ENCODE peak calls at places on chromosomes 12 and 14, in six cellular contexts. M is LNCaP clone FGC; E is lower leg skin; Z is cardiac muscle cell; H is CD8-positive, alpha-beta T cell; R is epithelial cell of esophagus. N is an unnamed sample.

GRCh38 chr12:115740586-115741155 is 536.8 kb downstream of the MED13L start:
- DNase-seq in M (peak; percentile 96), H (no peak), R (no peak), E (no peak), Z (no peak), N (no peak)

GRCh38 chr12:52713960-52714886 is 10.9 kb upstream of the KRT77 start:
- DNase-seq in E (no peak), H (peak; percentile 26), R (no peak), M (no peak), Z (peak; percentile 49), N (no peak)

GRCh38 chr12:95204141-95204866 is 13.0 kb downstream of the FGD6 start:
- DNase-seq in E (peak; percentile 81), H (no peak), Z (peak; percentile 39), M (no peak), R (peak; percentile 100), N (peak; percentile 70)

GRCh38 chr12:99146730-99147129 is 500.8 kb upstream of the GARIN6 start:
- DNase-seq in H (no peak), Z (no peak), M (no peak), E (no peak), R (no peak), N (no peak)

GRCh38 chr14:50783542-50783941 is 47.4 kb downstream of the NIN start:
- DNase-seq in Z (no peak), M (no peak), H (no peak), E (no peak), R (no peak), N (no peak)

GRCh38 chr14:69904246-69904645 is 25.0 kb downstream of the SMOC1 start:
- DNase-seq in H (no peak), R (no peak), Z (no peak), M (no peak), E (no peak), N (no peak)

GRCh38 chr12:108477055-108477880 is 37.8 kb upstream of the FICD start:
- DNase-seq in R (no peak), H (no peak), M (no peak), Z (no peak), E (no peak), N (no peak)

GRCh38 chr12:80272516-80272915 is 171.5 kb upstream of the PTPRQ start:
- DNase-seq in H (no peak), Z (no peak), R (no peak), E (no peak), M (no peak), N (no peak)

GRCh38 chr12:130683811-130684210 is 32.3 kb downstream of the RIMBP2 start:
- DNase-seq in M (no peak), R (no peak), E (no peak), H (no peak), Z (no peak), N (no peak)

GRCh38 chr14:55580401-55581010 is 499 bp downstream of the KTN1 start:
- DNase-seq in E (peak; percentile 29), Z (peak; percentile 71), H (peak; percentile 60), M (no peak), R (peak; percentile 21), N (no peak)
- TF ChIP-seq CTCF in E (no peak), Z (no peak), H (no peak), M (no peak), R (no peak), N (no peak)

DNA sequence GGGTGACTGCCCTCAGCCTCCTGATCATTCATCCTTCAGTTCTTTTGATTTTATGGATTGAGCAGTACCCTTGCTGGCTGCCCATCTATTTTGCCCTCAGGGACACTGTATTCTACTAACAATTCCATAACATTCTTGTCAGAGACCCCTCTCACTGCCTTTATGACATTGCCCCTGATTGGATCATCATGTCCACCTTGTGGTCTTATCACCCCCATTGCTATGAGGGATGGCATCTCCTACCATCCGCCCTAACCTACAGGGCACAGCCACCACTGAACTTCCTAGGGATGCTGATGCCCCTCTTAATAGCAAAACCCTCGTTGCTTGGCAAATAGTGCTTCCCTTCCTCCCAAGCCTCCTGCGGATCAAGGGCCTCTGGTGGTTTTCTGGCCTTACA is 38.8 kb upstream of the HMGA2 start:
- DNase-seq in Z (no peak), R (no peak), E (no peak), M (no peak), H (no peak), N (no peak)
- TF ChIP-seq CTCF in Z (no peak), R (no peak), E (no peak), M (no peak), H (no peak), N (no peak)

GRCh38 chr12:46508651-46509050 is 136.1 kb upstream of the SLC38A2 start:
- DNase-seq in E (no peak), Z (no peak), R (no peak), M (no peak), H (no peak), N (no peak)
- TF ChIP-seq CTCF in E (no peak), Z (no peak), R (no peak), M (no peak), H (no peak), N (no peak)

GRCh38 chr14:94357166-94357565 is 31.2 kb downstream of the SERPINA1 start:
- DNase-seq in H (no peak), R (no peak), M (no peak), Z (no peak), E (no peak), N (no peak)

GRCh38 chr14:94356379-94357056 is 31.9 kb downstream of the SERPINA1 start:
- DNase-seq in M (no peak), R (no peak), Z (no peak), H (no peak), E (no peak), N (no peak)

GRCh38 chr14:94360945-94361565 is 27.3 kb downstream of the SERPINA1 start:
- DNase-seq in M (no peak), E (no peak), H (no peak), Z (no peak), R (no peak), N (no peak)

GRCh38 chr14:94354638-94355185 is 31.6 kb upstream of the SERPINA6 start:
- DNase-seq in Z (no peak), H (no peak), M (no peak), E (no peak), R (no peak), N (no peak)

GRCh38 chr14:94355191-94355794 is 32.2 kb upstream of the SERPINA6 start:
- DNase-seq in M (no peak), Z (peak; percentile 10), R (peak; percentile 77), E (no peak), H (no peak), N (no peak)
- TF ChIP-seq CTCF in M (peak; percentile 48), Z (peak; percentile 75), R (peak; percentile 69), E (no peak), H (no peak), N (peak; percentile 9)

DNA sequence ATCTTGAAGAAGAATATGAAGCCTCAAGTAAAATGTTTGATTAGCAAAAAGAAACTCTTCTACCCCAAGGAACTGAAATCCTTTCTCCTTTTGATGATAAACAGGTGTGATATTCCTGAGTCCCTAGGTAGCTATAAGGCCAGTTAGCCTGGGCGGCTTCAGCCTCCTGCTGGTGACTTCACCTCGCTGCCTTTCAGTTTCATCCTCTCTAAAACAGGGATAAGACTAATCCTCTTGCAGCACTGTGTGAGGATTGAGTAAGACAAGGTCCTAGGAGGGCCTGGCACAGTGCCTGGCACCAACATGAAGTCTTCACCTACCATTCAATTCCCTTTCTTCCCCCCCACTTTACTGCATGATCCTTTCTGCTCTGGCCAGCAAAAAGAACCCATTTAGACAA is 42.1 kb downstream of the CIT start:
- DNase-seq in R (peak; percentile 34), H (no peak), E (no peak), M (no peak), Z (no peak), N (no peak)
- TF ChIP-seq CTCF in R (peak; percentile 25), H (no peak), E (no peak), M (peak; percentile 23), Z (peak; percentile 14), N (peak; percentile 51)

GRCh38 chr14:19878029-19878642 is 3.2 kb downstream of the OR4K2 start:
- DNase-seq in Z (no peak), R (peak; percentile 10), H (no peak), M (no peak), E (no peak), N (no peak)
- TF ChIP-seq CTCF in Z (peak; percentile 27), R (peak; percentile 9), H (peak; percentile 83), M (peak; percentile 80), E (no peak), N (peak; percentile 84)

GRCh38 chr12:56943878-56944277 is 9.7 kb upstream of the SDR9C7 start:
- DNase-seq in R (no peak), M (no peak), Z (no peak), E (no peak), H (no peak), N (no peak)

GRCh38 chr12:56948881-56949280 is 8.5 kb downstream of the RDH16 start:
- DNase-seq in M (no peak), H (peak; percentile 4), Z (no peak), E (no peak), R (no peak), N (no peak)

GRCh38 chr12:56951582-56952339 is 5.6 kb downstream of the RDH16 start:
- DNase-seq in Z (no peak), R (no peak), M (no peak), E (no peak), H (peak; percentile 5), N (no peak)

GRCh38 chr12:56953314-56953713 is 4.1 kb downstream of the RDH16 start:
- DNase-seq in Z (no peak), H (peak; percentile 2), M (no peak), E (no peak), R (no peak), N (no peak)

DNA sequence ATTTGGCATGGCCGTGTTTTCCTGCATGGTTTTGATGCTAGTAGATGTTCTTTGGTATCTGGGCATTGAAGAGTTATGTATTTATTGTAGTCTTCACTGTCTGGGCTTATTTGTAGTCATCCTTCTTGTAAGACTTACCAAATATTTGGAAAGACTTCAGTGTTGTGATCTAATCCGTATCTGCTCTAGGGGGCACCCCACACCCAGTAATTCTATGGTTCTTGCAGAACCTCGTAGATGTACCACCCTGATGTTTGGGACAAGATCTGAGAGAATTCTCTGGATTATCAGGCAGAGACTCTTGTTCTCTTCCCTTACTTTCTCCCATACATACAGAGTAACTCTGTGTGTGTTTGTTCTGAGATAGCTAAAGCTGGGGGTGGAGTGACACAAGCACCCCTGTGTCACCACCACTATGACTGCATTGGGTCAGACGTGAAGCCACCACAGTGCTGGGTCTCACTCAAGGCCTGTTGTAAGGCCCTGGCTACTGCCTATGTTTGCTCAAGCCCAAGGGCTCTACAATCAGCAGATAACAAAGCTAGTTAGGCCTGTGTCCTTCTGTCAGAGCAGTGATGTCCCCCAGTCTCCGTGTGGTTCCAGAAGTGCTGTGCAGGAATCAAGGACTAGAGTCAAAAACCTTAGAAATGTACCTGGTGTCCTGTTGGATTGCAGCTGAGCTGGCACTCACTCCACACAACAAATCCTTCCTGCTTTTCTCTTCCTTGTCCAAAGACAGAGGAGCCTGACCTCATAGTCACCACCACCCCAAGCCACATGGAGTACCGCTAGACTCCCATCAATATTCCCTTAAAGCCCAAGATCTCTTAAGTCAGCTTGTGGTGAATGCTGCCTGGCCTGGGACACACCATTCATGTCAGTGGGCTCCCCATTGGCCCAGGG is 9.5 kb downstream of the RDH16 start:
- DNase-seq in M (no peak), E (no peak), R (no peak), Z (no peak), H (peak; percentile 5), N (peak; percentile 7)
- TF ChIP-seq CTCF in M (no peak), E (no peak), R (no peak), Z (no peak), H (no peak), N (peak; percentile 38)